ENCODE peak calls at places on chromosomes 5 and 9, in four cellular contexts. Y is CD8-positive, alpha-beta T cell; R is ovary; J is dorsolateral prefrontal cortex. L is an unnamed sample.

GRCh38 chr5:173029499-173029921 is 26.6 kb upstream of the CREBRF start:
- DNase-seq in Y (no peak), R (no peak), J (no peak), L (no peak)

GRCh38 chr9:87620727-87621322 is 105.1 kb upstream of the CTSL start:
- DNase-seq in Y (no peak), R (no peak), J (peak; percentile 52), L (no peak)

GRCh38 chr5:171968512-171968911 is 37.9 kb downstream of the FBXW11 start:
- DNase-seq in Y (no peak), R (no peak), J (no peak), L (no peak)

GRCh38 chr9:18459958-18460584 is 13.9 kb upstream of the ADAMTSL1 start:
- DNase-seq in Y (no peak), R (no peak), J (no peak), L (peak; percentile 82)

GRCh38 chr5:126044111-126044668 is 379.0 kb upstream of the GRAMD2B start:
- DNase-seq in Y (no peak), R (no peak), J (no peak), L (no peak)

GRCh38 chr5:1513326-1514026 is 10.3 kb downstream of the LPCAT1 start:
- DNase-seq in Y (peak; percentile 11), R (peak; percentile 2), J (peak; percentile 25), L (no peak)

GRCh38 chr9:134491436-134491835 is 150.2 kb upstream of the COL5A1 start:
- DNase-seq in Y (no peak), R (no peak), J (no peak), L (no peak)

GRCh38 chr9:100443781-100444768 is 17.1 kb downstream of the MSANTD3 start:
- DNase-seq in Y (no peak), R (no peak), J (no peak), L (no peak)

GRCh38 chr5:79772651-79773050 is 83.0 kb downstream of the CMYA5 start:
- DNase-seq in Y (no peak), R (no peak), J (no peak), L (no peak)

GRCh38 chr5:41641621-41642020 is 131.2 kb upstream of the PLCXD3 start:
- DNase-seq in Y (no peak), R (no peak), J (no peak), L (no peak)

GRCh38 chr5:159441441-159441840 is 111.2 kb upstream of the IL12B start:
- DNase-seq in Y (no peak), R (no peak), J (no peak), L (peak; percentile 34)

GRCh38 chr9:133892193-133892920 is 99.8 kb downstream of the VAV2 start:
- DNase-seq in Y (no peak), R (no peak), J (no peak), L (no peak)

GRCh38 chr5:78127875-78128274 is 166.6 kb downstream of the AP3B1 start:
- DNase-seq in Y (no peak), R (no peak), J (no peak), L (peak; percentile 3)

GRCh38 chr5:84603557-84604185 is 219.0 kb upstream of the EDIL3 start:
- DNase-seq in Y (no peak), R (no peak), J (no peak), L (no peak)

GRCh38 chr5:108974594-108974993 is 226.9 kb downstream of the FER start:
- DNase-seq in Y (no peak), R (no peak), J (no peak), L (no peak)

GRCh38 chr9:87592554-87593394 is 95.1 kb downstream of the DAPK1 start:
- DNase-seq in Y (no peak), R (peak; percentile 71), J (no peak), L (no peak)

GRCh38 chr5:42953061-42953460 is 87.1 kb downstream of the ANXA2R start:
- DNase-seq in Y (no peak), R (no peak), J (no peak), L (no peak)

DNA sequence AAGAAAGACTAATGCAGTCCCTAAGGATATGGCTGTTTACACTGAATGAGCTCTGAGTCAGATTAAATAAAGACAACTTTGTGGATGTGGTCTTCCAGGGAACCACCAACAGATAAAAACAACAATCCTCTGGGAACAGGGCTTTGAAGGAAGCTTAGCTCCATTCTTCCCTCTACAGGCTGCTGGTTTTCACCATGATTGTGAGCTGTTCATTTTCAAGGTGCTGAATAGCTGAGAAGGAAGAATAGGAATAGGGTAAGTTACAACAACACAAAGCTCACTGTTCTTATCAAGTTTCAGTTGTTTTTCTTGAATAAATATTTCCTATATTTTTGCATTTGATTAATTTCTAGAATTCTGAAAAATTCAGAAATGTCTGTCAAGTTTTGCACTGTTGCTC is 25.9 kb upstream of the PTAR1 start:
- DNase-seq in Y (no peak), R (no peak), J (no peak), L (peak; percentile 15)
- TF ChIP-seq CTCF in Y (no peak), R (no peak), J (no peak), L (no peak)

GRCh38 chr9:104871961-104872527 is 55.9 kb downstream of the ABCA1 start:
- DNase-seq in Y (no peak), R (no peak), J (no peak), L (no peak)
- H3K27ac ChIP-seq in Y (no peak overlapping the region), R (no peak overlapping the region), J (no peak overlapping the region), L (no peak overlapping the region)

DNA sequence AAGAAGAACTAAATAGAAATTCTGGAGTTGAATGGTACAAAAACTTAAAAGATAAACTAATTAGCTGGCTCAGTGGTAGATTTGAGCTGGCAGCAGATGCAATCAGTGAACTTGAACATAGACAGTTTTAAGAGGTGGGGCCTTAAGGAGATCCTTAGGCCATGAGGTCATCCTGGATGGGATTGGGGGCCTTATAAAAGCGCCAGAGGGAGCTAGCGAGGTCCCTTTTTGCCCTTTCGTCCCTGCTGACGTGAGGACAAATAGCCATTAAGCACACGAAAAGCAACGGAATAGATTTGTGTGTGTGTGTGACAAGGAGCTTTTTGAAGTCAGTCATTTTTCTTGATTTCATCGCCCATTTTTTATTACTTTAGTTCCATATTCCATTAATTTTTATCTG is 83.3 kb downstream of the ZNF354C start:
- DNase-seq in Y (no peak), R (no peak), J (no peak), L (no peak)
- TF ChIP-seq CTCF in Y (no peak), R (no peak), J (no peak), L (no peak)

GRCh38 chr5:135483254-135483653 is 31.1 kb upstream of the TIFAB start:
- DNase-seq in Y (no peak), R (no peak), J (no peak), L (no peak)
- H3K27ac ChIP-seq in Y (no peak overlapping the region), R (no peak overlapping the region), J (no peak overlapping the region), L (no peak overlapping the region)